ENCODE peak calls at places on chromosomes 4 and X, in ten cellular contexts. One of them, this sample, is unnamed.

GRCh38 chr4:129344058-129344457 is 248.1 kb downstream of the C4orf33 start:
- DNase-seq in brain microvascular endothelial cell: peak
- DNase-seq in fibroblast of lung: peak
- DNase-seq in endodermal cell: peak
- DNase-seq in HCT116: peak
- DNase-seq in CD8-positive, alpha-beta T cell: no peak
- DNase-seq in right lobe of liver: no peak
- DNase-seq in prostate gland: no peak
- DNase-seq in left ventricle myocardium inferior: no peak
- DNase-seq in ovary: no peak
- DNase-seq in this sample: peak

GRCh38 chrX:47843363-47843762 is 6.7 kb downstream of the ZNF81 start:
- DNase-seq in fibroblast of lung: no peak
- DNase-seq in left ventricle myocardium inferior: no peak
- DNase-seq in HCT116: no peak
- DNase-seq in CD8-positive, alpha-beta T cell: no peak
- DNase-seq in endodermal cell: no peak
- DNase-seq in prostate gland: no peak
- DNase-seq in right lobe of liver: no peak
- DNase-seq in brain microvascular endothelial cell: no peak
- DNase-seq in ovary: no peak
- DNase-seq in this sample: no peak

GRCh38 chrX:85112270-85112669 is 108.6 kb downstream of the APOOL start:
- DNase-seq in HCT116: no peak
- DNase-seq in fibroblast of lung: no peak
- DNase-seq in endodermal cell: no peak
- DNase-seq in prostate gland: no peak
- DNase-seq in right lobe of liver: no peak
- DNase-seq in left ventricle myocardium inferior: no peak
- DNase-seq in ovary: no peak
- DNase-seq in brain microvascular endothelial cell: no peak
- DNase-seq in CD8-positive, alpha-beta T cell: no peak
- DNase-seq in this sample: no peak

GRCh38 chr4:17510582-17510981 is 1.3 kb downstream of the QDPR start:
- DNase-seq in right lobe of liver: no peak
- DNase-seq in endodermal cell: no peak
- DNase-seq in fibroblast of lung: no peak
- DNase-seq in prostate gland: no peak
- DNase-seq in HCT116: no peak
- DNase-seq in brain microvascular endothelial cell: no peak
- DNase-seq in ovary: no peak
- DNase-seq in CD8-positive, alpha-beta T cell: no peak
- DNase-seq in left ventricle myocardium inferior: no peak
- DNase-seq in this sample: no peak

GRCh38 chr4:78031457-78031856 is 25.7 kb upstream of the FRAS1 start:
- DNase-seq in endodermal cell: no peak
- DNase-seq in right lobe of liver: no peak
- DNase-seq in brain microvascular endothelial cell: no peak
- DNase-seq in CD8-positive, alpha-beta T cell: no peak
- DNase-seq in ovary: no peak
- DNase-seq in HCT116: no peak
- DNase-seq in fibroblast of lung: no peak
- DNase-seq in prostate gland: no peak
- DNase-seq in left ventricle myocardium inferior: no peak
- DNase-seq in this sample: no peak

GRCh38 chrX:44483965-44484606 is 58.6 kb downstream of the FUNDC1 start:
- DNase-seq in HCT116: no peak
- DNase-seq in endodermal cell: no peak
- DNase-seq in brain microvascular endothelial cell: no peak
- DNase-seq in prostate gland: no peak
- DNase-seq in CD8-positive, alpha-beta T cell: no peak
- DNase-seq in fibroblast of lung: peak
- DNase-seq in right lobe of liver: no peak
- DNase-seq in ovary: no peak
- DNase-seq in left ventricle myocardium inferior: no peak
- DNase-seq in this sample: no peak

GRCh38 chr4:113368056-113368455 is 318.6 kb downstream of the ANK2 start:
- DNase-seq in right lobe of liver: no peak
- DNase-seq in prostate gland: no peak
- DNase-seq in HCT116: no peak
- DNase-seq in fibroblast of lung: peak
- DNase-seq in left ventricle myocardium inferior: no peak
- DNase-seq in brain microvascular endothelial cell: peak
- DNase-seq in endodermal cell: no peak
- DNase-seq in ovary: no peak
- DNase-seq in CD8-positive, alpha-beta T cell: no peak
- DNase-seq in this sample: no peak

GRCh38 chr4:44256414-44256813 is 192.2 kb downstream of the KCTD8 start:
- DNase-seq in fibroblast of lung: peak
- DNase-seq in right lobe of liver: no peak
- DNase-seq in left ventricle myocardium inferior: no peak
- DNase-seq in HCT116: no peak
- DNase-seq in ovary: no peak
- DNase-seq in brain microvascular endothelial cell: no peak
- DNase-seq in endodermal cell: no peak
- DNase-seq in CD8-positive, alpha-beta T cell: no peak
- DNase-seq in prostate gland: no peak
- DNase-seq in this sample: peak

GRCh38 chr4:3479358-3480101 is 16.4 kb downstream of the DOK7 start:
- DNase-seq in CD8-positive, alpha-beta T cell: no peak
- DNase-seq in ovary: no peak
- DNase-seq in brain microvascular endothelial cell: no peak
- DNase-seq in prostate gland: no peak
- DNase-seq in fibroblast of lung: no peak
- DNase-seq in HCT116: no peak
- DNase-seq in right lobe of liver: no peak
- DNase-seq in left ventricle myocardium inferior: peak
- DNase-seq in endodermal cell: no peak
- DNase-seq in this sample: no peak

GRCh38 chrX:120446503-120446902 is 22.6 kb downstream of the LAMP2 start:
- DNase-seq in fibroblast of lung: peak
- DNase-seq in brain microvascular endothelial cell: no peak
- DNase-seq in CD8-positive, alpha-beta T cell: no peak
- DNase-seq in prostate gland: peak
- DNase-seq in endodermal cell: no peak
- DNase-seq in ovary: no peak
- DNase-seq in left ventricle myocardium inferior: no peak
- DNase-seq in HCT116: no peak
- DNase-seq in right lobe of liver: no peak
- DNase-seq in this sample: peak

GRCh38 chr4:53189011-53189410 is 176.8 kb downstream of the SCFD2 start:
- DNase-seq in prostate gland: no peak
- DNase-seq in brain microvascular endothelial cell: peak
- DNase-seq in fibroblast of lung: peak
- DNase-seq in ovary: no peak
- DNase-seq in endodermal cell: no peak
- DNase-seq in HCT116: no peak
- DNase-seq in right lobe of liver: no peak
- DNase-seq in CD8-positive, alpha-beta T cell: no peak
- DNase-seq in left ventricle myocardium inferior: no peak
- DNase-seq in this sample: no peak

GRCh38 chrX:57821703-57822375 is 88.4 kb downstream of the ZXDA start:
- DNase-seq in prostate gland: peak
- DNase-seq in right lobe of liver: no peak
- DNase-seq in brain microvascular endothelial cell: peak
- DNase-seq in left ventricle myocardium inferior: no peak
- DNase-seq in ovary: peak
- DNase-seq in HCT116: peak
- DNase-seq in endodermal cell: peak
- DNase-seq in CD8-positive, alpha-beta T cell: peak
- DNase-seq in fibroblast of lung: peak
- DNase-seq in this sample: peak

DNA sequence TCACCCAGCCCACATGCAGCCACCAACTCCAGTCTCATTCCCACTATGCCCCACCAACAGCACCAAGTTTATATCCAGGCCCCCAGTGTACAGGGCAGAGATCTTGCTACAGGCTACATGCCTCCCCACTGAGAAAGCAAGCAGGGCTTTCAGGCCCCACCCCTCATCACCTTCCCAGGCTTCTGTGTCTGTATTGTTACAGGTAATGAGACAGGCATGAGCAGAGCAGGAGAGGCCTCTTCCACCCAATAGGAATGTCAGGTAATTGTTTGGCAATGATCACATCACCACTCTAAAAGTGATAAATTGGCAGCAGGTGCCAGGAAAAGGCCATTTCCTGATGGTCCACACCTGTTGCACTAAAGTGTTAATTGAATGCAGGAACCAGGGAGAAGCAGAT is 102.5 kb downstream of the ZNF518B start:
- DNase-seq in right lobe of liver: no peak
- DNase-seq in brain microvascular endothelial cell: no peak
- DNase-seq in endodermal cell: no peak
- DNase-seq in prostate gland: no peak
- DNase-seq in fibroblast of lung: no peak
- DNase-seq in HCT116: no peak
- DNase-seq in left ventricle myocardium inferior: no peak
- DNase-seq in ovary: no peak
- DNase-seq in CD8-positive, alpha-beta T cell: no peak
- DNase-seq in this sample: no peak
- H3K27ac ChIP-seq in right lobe of liver: no peak
- H3K27ac ChIP-seq in brain microvascular endothelial cell: no peak
- H3K27ac ChIP-seq in endodermal cell: no peak
- H3K27ac ChIP-seq in prostate gland: no peak
- H3K27ac ChIP-seq in fibroblast of lung: no peak
- H3K27ac ChIP-seq in HCT116: no peak
- H3K27ac ChIP-seq in left ventricle myocardium inferior: no peak
- H3K27ac ChIP-seq in ovary: no peak
- H3K27ac ChIP-seq in CD8-positive, alpha-beta T cell: no peak
- H3K27ac ChIP-seq in this sample: no peak

DNA sequence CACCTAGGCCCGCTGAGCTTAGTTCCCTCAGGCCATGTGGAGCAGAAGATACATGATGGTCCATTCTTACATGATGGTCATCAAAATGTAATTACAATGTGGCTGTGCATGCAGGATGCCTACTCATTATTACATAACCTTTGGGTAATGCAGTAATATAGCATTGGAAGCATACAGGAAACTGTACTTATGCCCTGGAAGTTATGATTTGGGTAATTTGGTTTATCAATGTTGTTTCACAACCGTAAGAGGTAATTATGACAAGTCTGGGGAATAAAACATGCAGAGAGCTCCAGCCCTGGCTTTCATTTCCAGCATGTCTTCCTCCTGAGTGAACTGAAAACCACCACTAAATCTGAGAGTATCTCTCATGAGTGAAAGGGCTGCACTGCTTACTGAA is 67.1 kb upstream of the AGA start:
- DNase-seq in left ventricle myocardium inferior: no peak
- DNase-seq in brain microvascular endothelial cell: no peak
- DNase-seq in right lobe of liver: no peak
- DNase-seq in CD8-positive, alpha-beta T cell: no peak
- DNase-seq in endodermal cell: no peak
- DNase-seq in fibroblast of lung: no peak
- DNase-seq in ovary: no peak
- DNase-seq in HCT116: no peak
- DNase-seq in prostate gland: no peak
- DNase-seq in this sample: no peak
- H3K27ac ChIP-seq in left ventricle myocardium inferior: no peak
- H3K27ac ChIP-seq in brain microvascular endothelial cell: no peak
- H3K27ac ChIP-seq in right lobe of liver: no peak
- H3K27ac ChIP-seq in CD8-positive, alpha-beta T cell: no peak
- H3K27ac ChIP-seq in endodermal cell: no peak
- H3K27ac ChIP-seq in fibroblast of lung: no peak
- H3K27ac ChIP-seq in ovary: no peak
- H3K27ac ChIP-seq in HCT116: no peak
- H3K27ac ChIP-seq in prostate gland: no peak
- H3K27ac ChIP-seq in this sample: no peak

GRCh38 chrX:15340867-15341266 is 5.5 kb upstream of the PIGA start:
- DNase-seq in HCT116: no peak
- DNase-seq in left ventricle myocardium inferior: no peak
- DNase-seq in ovary: no peak
- DNase-seq in right lobe of liver: no peak
- DNase-seq in fibroblast of lung: no peak
- DNase-seq in brain microvascular endothelial cell: no peak
- DNase-seq in prostate gland: no peak
- DNase-seq in CD8-positive, alpha-beta T cell: no peak
- DNase-seq in endodermal cell: no peak
- DNase-seq in this sample: no peak

GRCh38 chrX:15335135-15336022 is at the start of gene PIGA:
- DNase-seq in right lobe of liver: peak
- DNase-seq in left ventricle myocardium inferior: peak
- DNase-seq in ovary: peak
- DNase-seq in fibroblast of lung: peak
- DNase-seq in prostate gland: peak
- DNase-seq in brain microvascular endothelial cell: peak
- DNase-seq in endodermal cell: peak
- DNase-seq in HCT116: peak
- DNase-seq in CD8-positive, alpha-beta T cell: peak
- DNase-seq in this sample: peak

GRCh38 chrX:15334561-15334960 is 762 bp downstream of the PIGA start:
- DNase-seq in CD8-positive, alpha-beta T cell: peak
- DNase-seq in left ventricle myocardium inferior: no peak
- DNase-seq in brain microvascular endothelial cell: peak
- DNase-seq in HCT116: no peak
- DNase-seq in right lobe of liver: no peak
- DNase-seq in endodermal cell: no peak
- DNase-seq in prostate gland: no peak
- DNase-seq in fibroblast of lung: peak
- DNase-seq in ovary: no peak
- DNase-seq in this sample: no peak

DNA sequence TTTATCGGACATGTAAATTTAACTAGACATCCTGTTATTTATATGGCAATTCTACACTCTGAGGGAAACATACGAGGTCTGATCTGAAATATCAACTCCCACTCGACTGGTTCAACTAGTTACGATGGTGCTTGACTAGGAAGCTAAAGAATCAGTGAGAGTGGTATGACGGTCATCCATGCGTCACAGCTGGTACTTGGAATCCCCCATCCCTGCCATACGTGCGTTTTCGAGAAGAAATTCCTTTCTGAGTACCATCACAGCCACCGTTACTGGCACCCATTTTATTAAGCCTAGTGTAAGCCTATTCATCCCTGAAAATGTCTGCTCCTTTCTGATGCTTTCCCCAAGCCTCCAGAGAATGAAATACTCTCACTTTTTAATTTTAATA is 695 bp upstream of the PIGA start:
- DNase-seq in HCT116: no peak
- DNase-seq in endodermal cell: no peak
- DNase-seq in ovary: no peak
- DNase-seq in prostate gland: peak
- DNase-seq in CD8-positive, alpha-beta T cell: peak
- DNase-seq in right lobe of liver: no peak
- DNase-seq in brain microvascular endothelial cell: peak
- DNase-seq in left ventricle myocardium inferior: no peak
- DNase-seq in fibroblast of lung: peak
- DNase-seq in this sample: no peak
- H3K27ac ChIP-seq in HCT116: no peak
- H3K27ac ChIP-seq in endodermal cell: no peak
- H3K27ac ChIP-seq in ovary: no peak
- H3K27ac ChIP-seq in prostate gland: peak
- H3K27ac ChIP-seq in CD8-positive, alpha-beta T cell: peak
- H3K27ac ChIP-seq in right lobe of liver: peak
- H3K27ac ChIP-seq in brain microvascular endothelial cell: peak
- H3K27ac ChIP-seq in left ventricle myocardium inferior: peak
- H3K27ac ChIP-seq in fibroblast of lung: peak
- H3K27ac ChIP-seq in this sample: no peak

GRCh38 chr4:39664828-39665731 is 26.4 kb upstream of the SMIM14 start:
- DNase-seq in endodermal cell: no peak
- DNase-seq in HCT116: no peak
- DNase-seq in fibroblast of lung: peak
- DNase-seq in brain microvascular endothelial cell: peak
- DNase-seq in right lobe of liver: no peak
- DNase-seq in left ventricle myocardium inferior: no peak
- DNase-seq in ovary: no peak
- DNase-seq in prostate gland: no peak
- DNase-seq in CD8-positive, alpha-beta T cell: no peak
- DNase-seq in this sample: no peak
- H3K27ac ChIP-seq in endodermal cell: no peak
- H3K27ac ChIP-seq in HCT116: no peak
- H3K27ac ChIP-seq in fibroblast of lung: no peak
- H3K27ac ChIP-seq in brain microvascular endothelial cell: peak
- H3K27ac ChIP-seq in right lobe of liver: no peak
- H3K27ac ChIP-seq in left ventricle myocardium inferior: no peak
- H3K27ac ChIP-seq in ovary: no peak
- H3K27ac ChIP-seq in prostate gland: no peak
- H3K27ac ChIP-seq in CD8-positive, alpha-beta T cell: no peak
- H3K27ac ChIP-seq in this sample: no peak

This sample was measured in WERI-Rb-1.